ENCODE peak calls at places on chromosomes 13 and 19, in seven cellular contexts. R is tibial artery; D is ELR; L is upper lobe of right lung; A is neural progenitor cell; C is AG09319; G is activated naive CD4-positive, alpha-beta T cell treated with anti-CD3 and anti-CD28 coated beads for 36 hours. K is an unnamed sample.
A peak's percentile ranks its signal among the peaks of the same experiment; 100 is the strongest.

GRCh38 chr13:59043016-59043415 is 1120.7 kb downstream of the DIAPH3 start:
- DNase-seq in R (no peak), D (no peak), L (no peak), A (peak; percentile 16), C (no peak), G (no peak), K (no peak)

GRCh38 chr19:13012690-13013608 is 17.7 kb downstream of the NFIX start:
- DNase-seq in R (peak; percentile 90), D (peak; percentile 83), L (no peak), A (peak; percentile 48), C (no peak), G (peak; percentile 83), K (peak; percentile 20)

GRCh38 chr13:94128430-94128829 is 351.1 kb downstream of the DCT start:
- DNase-seq in R (peak; percentile 75), D (no peak), L (no peak), A (no peak), C (no peak), G (no peak), K (no peak)

GRCh38 chr19:18399008-18399407 is 1.6 kb upstream of the LRRC25 start:
- DNase-seq in R (no peak), D (peak; percentile 80), L (no peak), A (no peak), C (no peak), G (no peak), K (no peak)

GRCh38 chr19:23673132-23673531 is 13.9 kb downstream of the ZNF675 start:
- DNase-seq in R (no peak), D (no peak), L (no peak), A (no peak), C (no peak), G (no peak), K (no peak)

GRCh38 chr13:90793261-90793785 is 554.2 kb upstream of the MIR17HG start:
- DNase-seq in R (no peak), D (no peak), L (no peak), A (no peak), C (no peak), G (no peak), K (no peak)

GRCh38 chr19:35868172-35868822 is at the start of gene APLP1:
- DNase-seq in R (peak; percentile 83), D (peak; percentile 58), L (peak; percentile 86), A (peak; percentile 92), C (no peak), G (peak; percentile 70), K (peak; percentile 87)

GRCh38 chr19:2646866-2647535 is 55.5 kb downstream of the GNG7 start:
- DNase-seq in R (no peak), D (no peak), L (no peak), A (no peak), C (no peak), G (no peak), K (no peak)

GRCh38 chr19:55370305-55370988 is at the start of gene IL11:
- DNase-seq in R (no peak), D (peak; percentile 88), L (no peak), A (peak; percentile 44), C (no peak), G (no peak), K (no peak)

GRCh38 chr13:94251801-94252200 is 227.7 kb downstream of the DCT start:
- DNase-seq in R (no peak), D (no peak), L (no peak), A (no peak), C (no peak), G (no peak), K (no peak)

GRCh38 chr13:106295971-106296370 is 239.5 kb downstream of the EFNB2 start:
- DNase-seq in R (no peak), D (no peak), L (no peak), A (peak; percentile 67), C (no peak), G (no peak), K (no peak)

GRCh38 chr19:46745521-46746280 is at the start of gene FKRP:
- DNase-seq in R (no peak), D (peak; percentile 43), L (no peak), A (peak; percentile 69), C (no peak), G (no peak), K (peak; percentile 24)

GRCh38 chr13:40102854-40103253 is 447.4 kb downstream of the COG6 start:
- DNase-seq in R (no peak), D (peak; percentile 79), L (no peak), A (no peak), C (no peak), G (peak; percentile 97), K (no peak)

GRCh38 chr13:19836472-19836871 is 27.0 kb downstream of the ZMYM5 start:
- DNase-seq in R (no peak), D (peak; percentile 27), L (no peak), A (no peak), C (no peak), G (no peak), K (no peak)

GRCh38 chr19:8194528-8195275 is 14.5 kb upstream of the CERS4 start:
- DNase-seq in R (no peak), D (no peak), L (no peak), A (no peak), C (no peak), G (peak; percentile 66), K (no peak)

GRCh38 chr19:8128551-8128950 is 20.8 kb downstream of the FBN3 start:
- DNase-seq in R (no peak), D (no peak), L (no peak), A (no peak), C (no peak), G (no peak), K (no peak)

GRCh38 chr13:43908156-43909126 is 28.7 kb downstream of the LACC1 start:
- DNase-seq in R (no peak), D (peak; percentile 83), L (no peak), A (peak; percentile 58), C (no peak), G (peak; percentile 5), K (no peak)

GRCh38 chr19:21128901-21129698 is 12.7 kb upstream of the ZNF431 start:
- DNase-seq in R (no peak), D (no peak), L (no peak), A (no peak), C (no peak), G (no peak), K (no peak)

GRCh38 chr19:28358604-28359003 is 854.3 kb downstream of the UQCRFS1 start:
- DNase-seq in R (no peak), D (no peak), L (no peak), A (peak; percentile 14), C (no peak), G (no peak), K (no peak)

GRCh38 chr19:52653161-52653560 is 15.0 kb upstream of the ZNF83 start:
- DNase-seq in R (no peak), D (no peak), L (no peak), A (no peak), C (no peak), G (no peak), K (no peak)

GRCh38 chr13:52010890-52011689 is at the start of gene ATP7B:
- DNase-seq in R (no peak), D (peak; percentile 25), L (no peak), A (peak; percentile 78), C (no peak), G (peak; percentile 25), K (no peak)

GRCh38 chr19:32287811-32288227 is 57.6 kb upstream of the ZNF507 start:
- DNase-seq in R (peak; percentile 72), D (peak; percentile 57), L (peak; percentile 68), A (peak; percentile 85), C (peak; percentile 57), G (peak; percentile 52), K (peak; percentile 23)

GRCh38 chr19:45768644-45769053 is 403 bp downstream of the SIX5 start:
- DNase-seq in R (no peak), D (peak; percentile 58), L (no peak), A (peak; percentile 71), C (no peak), G (peak; percentile 53), K (no peak)

GRCh38 chr19:10756371-10756770 is 38.5 kb downstream of the DNM2 start:
- DNase-seq in R (no peak), D (no peak), L (no peak), A (no peak), C (no peak), G (no peak), K (no peak)

GRCh38 chr19:47497073-47497766 is 13.2 kb upstream of the KPTN start:
- DNase-seq in R (no peak), D (no peak), L (no peak), A (no peak), C (no peak), G (no peak), K (no peak)

GRCh38 chr13:96816261-96816660 is 178.0 kb downstream of the OXGR1 start:
- DNase-seq in R (peak; percentile 88), D (no peak), L (no peak), A (no peak), C (no peak), G (no peak), K (no peak)

GRCh38 chr19:39474139-39474620 is 6.5 kb upstream of the TIMM50 start:
- DNase-seq in R (peak; percentile 73), D (peak; percentile 40), L (peak; percentile 82), A (peak; percentile 77), C (no peak), G (peak; percentile 76), K (peak; percentile 4)

GRCh38 chr13:69474286-69474685 is 633.3 kb upstream of the ATXN8OS start:
- DNase-seq in R (no peak), D (peak; percentile 43), L (no peak), A (no peak), C (no peak), G (no peak), K (no peak)

GRCh38 chr13:33642374-33643065 is 175.4 kb upstream of the RFC3 start:
- DNase-seq in R (no peak), D (peak; percentile 45), L (no peak), A (peak; percentile 7), C (peak; percentile 74), G (no peak), K (no peak)

GRCh38 chr13:75153834-75154233 is 328.1 kb downstream of the TBC1D4 start:
- DNase-seq in R (no peak), D (no peak), L (no peak), A (no peak), C (peak; percentile 8), G (no peak), K (no peak)

GRCh38 chr19:12773571-12773970 is 1.8 kb downstream of the HOOK2 start:
- DNase-seq in R (no peak), D (peak; percentile 60), L (no peak), A (no peak), C (no peak), G (no peak), K (no peak)

GRCh38 chr13:27960362-27961226 is 8.5 kb downstream of the CDX2 start:
- DNase-seq in R (no peak), D (no peak), L (peak; percentile 81), A (peak; percentile 89), C (no peak), G (peak; percentile 64), K (no peak)

GRCh38 chr19:49294401-49294800 is 30.6 kb downstream of the SLC6A16 start:
- DNase-seq in R (no peak), D (no peak), L (no peak), A (no peak), C (no peak), G (no peak), K (no peak)

GRCh38 chr13:59950201-59950730 is 213.5 kb downstream of the DIAPH3 start:
- DNase-seq in R (no peak), D (no peak), L (no peak), A (no peak), C (no peak), G (no peak), K (no peak)

GRCh38 chr19:10402441-10403038 is 802 bp downstream of the CDC37 start:
- DNase-seq in R (no peak), D (peak; percentile 81), L (no peak), A (peak; percentile 39), C (no peak), G (no peak), K (no peak)

GRCh38 chr13:114146629-114147028 is 14.2 kb upstream of the RASA3 start:
- DNase-seq in R (peak; percentile 50), D (peak; percentile 29), L (peak; percentile 54), A (peak; percentile 51), C (no peak), G (peak; percentile 42), K (no peak)

GRCh38 chr13:25725104-25725503 is 326.7 kb downstream of the SHISA2 start:
- DNase-seq in R (no peak), D (no peak), L (no peak), A (peak; percentile 25), C (no peak), G (no peak), K (no peak)

K was measured in hypothalamus.